ENCODE peak calls at places on chromosomes 12 and 14, in four cellular contexts. T, Z, N and X are unnamed samples.

GRCh38 chr12:74581439-74581838 is 43.8 kb downstream of the ATXN7L3B start:
- DNase-seq in T (no peak), Z (no peak), N (no peak), X (no peak)

GRCh38 chr12:110546339-110546738 is 36.8 kb downstream of the PPTC7 start:
- DNase-seq in T (peak; percentile 80), Z (no peak), N (no peak), X (no peak)

GRCh38 chr12:18696971-18697602 is 40.7 kb downstream of the PLCZ1 start:
- DNase-seq in T (peak; percentile 65), Z (no peak), N (no peak), X (no peak)

GRCh38 chr14:51448831-51449665 is 202.7 kb upstream of the FRMD6 start:
- DNase-seq in T (peak; percentile 79), Z (no peak), N (no peak), X (no peak)

GRCh38 chr14:60974070-60974469 is 6.8 kb downstream of the TRMT5 start:
- DNase-seq in T (no peak), Z (no peak), N (no peak), X (no peak)

GRCh38 chr12:98973395-98973794 is 328.3 kb downstream of the APAF1 start:
- DNase-seq in T (peak; percentile 85), Z (no peak), N (no peak), X (peak; percentile 53)

GRCh38 chr12:60100852-60101251 is 505.0 kb downstream of the SLC16A7 start:
- DNase-seq in T (peak; percentile 75), Z (no peak), N (no peak), X (peak; percentile 22)

GRCh38 chr12:112985655-112986290 is 7.5 kb downstream of the OAS2 start:
- DNase-seq in T (peak; percentile 83), Z (no peak), N (no peak), X (peak; percentile 31)

GRCh38 chr12:47079365-47079893 is at the start of gene PCED1B:
- DNase-seq in T (peak; percentile 82), Z (peak; percentile 80), N (peak; percentile 42), X (no peak)